ENCODE peak calls at places on chromosome X, in ten cellular contexts. One of them, this sample, is unnamed.

GRCh38 chrX:103171353-103171752 is 43.6 kb upstream of the BEX4 start:
- DNase-seq in T-cell: no peak
- DNase-seq in stimulated activated naive CD8-positive, alpha-beta T cell treated with anti-CD3 and anti-CD28 coated beads, Interleukin-15, Interleukin-2, amounts not matched to agents 100 U/mL and 50 U/mL, for 24 hours: no peak
- DNase-seq in left cardiac atrium: no peak
- DNase-seq in SK-MEL-5: no peak
- DNase-seq in NCI-H2171: no peak
- DNase-seq in stimulated activated naive B cell treated with anti-CD40 and anti-IgM and Interleukin-4, amounts not matched to agents 10 μg/mL and 1 μg/mL and 100 μg/mL, for 72 hours: no peak
- DNase-seq in activated T-cell treated with anti-CD3 and anti-CD28 coated beads, Interleukin-2, amount 50 U/mL, for 48 hours: no peak
- DNase-seq in T47D: no peak
- DNase-seq in NCI-H82: no peak
- DNase-seq in this sample: no peak

GRCh38 chrX:13254076-13254785 is 65.6 kb downstream of the ATXN3L start:
- DNase-seq in T-cell: no peak
- DNase-seq in stimulated activated naive CD8-positive, alpha-beta T cell treated with anti-CD3 and anti-CD28 coated beads, Interleukin-15, Interleukin-2, amounts not matched to agents 100 U/mL and 50 U/mL, for 24 hours: no peak
- DNase-seq in left cardiac atrium: no peak
- DNase-seq in SK-MEL-5: peak
- DNase-seq in NCI-H2171: no peak
- DNase-seq in stimulated activated naive B cell treated with anti-CD40 and anti-IgM and Interleukin-4, amounts not matched to agents 10 μg/mL and 1 μg/mL and 100 μg/mL, for 72 hours: no peak
- DNase-seq in activated T-cell treated with anti-CD3 and anti-CD28 coated beads, Interleukin-2, amount 50 U/mL, for 48 hours: no peak
- DNase-seq in T47D: no peak
- DNase-seq in NCI-H82: peak
- DNase-seq in this sample: no peak

GRCh38 chrX:118976599-118977340 is 2.4 kb downstream of the LONRF3 start:
- DNase-seq in T-cell: no peak
- DNase-seq in stimulated activated naive CD8-positive, alpha-beta T cell treated with anti-CD3 and anti-CD28 coated beads, Interleukin-15, Interleukin-2, amounts not matched to agents 100 U/mL and 50 U/mL, for 24 hours: peak
- DNase-seq in left cardiac atrium: peak
- DNase-seq in SK-MEL-5: no peak
- DNase-seq in NCI-H2171: no peak
- DNase-seq in stimulated activated naive B cell treated with anti-CD40 and anti-IgM and Interleukin-4, amounts not matched to agents 10 μg/mL and 1 μg/mL and 100 μg/mL, for 72 hours: peak
- DNase-seq in activated T-cell treated with anti-CD3 and anti-CD28 coated beads, Interleukin-2, amount 50 U/mL, for 48 hours: peak
- DNase-seq in T47D: no peak
- DNase-seq in NCI-H82: peak
- DNase-seq in this sample: peak

GRCh38 chrX:37332987-37333658 is 16.0 kb upstream of the PRRG1 start:
- DNase-seq in T-cell: no peak
- DNase-seq in stimulated activated naive CD8-positive, alpha-beta T cell treated with anti-CD3 and anti-CD28 coated beads, Interleukin-15, Interleukin-2, amounts not matched to agents 100 U/mL and 50 U/mL, for 24 hours: no peak
- DNase-seq in left cardiac atrium: no peak
- DNase-seq in SK-MEL-5: no peak
- DNase-seq in NCI-H2171: no peak
- DNase-seq in stimulated activated naive B cell treated with anti-CD40 and anti-IgM and Interleukin-4, amounts not matched to agents 10 μg/mL and 1 μg/mL and 100 μg/mL, for 72 hours: no peak
- DNase-seq in activated T-cell treated with anti-CD3 and anti-CD28 coated beads, Interleukin-2, amount 50 U/mL, for 48 hours: no peak
- DNase-seq in T47D: no peak
- DNase-seq in NCI-H82: no peak
- DNase-seq in this sample: no peak

GRCh38 chrX:118795528-118795927 is 28.1 kb upstream of the ZCCHC12 start:
- DNase-seq in T-cell: no peak
- DNase-seq in stimulated activated naive CD8-positive, alpha-beta T cell treated with anti-CD3 and anti-CD28 coated beads, Interleukin-15, Interleukin-2, amounts not matched to agents 100 U/mL and 50 U/mL, for 24 hours: no peak
- DNase-seq in left cardiac atrium: no peak
- DNase-seq in SK-MEL-5: no peak
- DNase-seq in NCI-H2171: no peak
- DNase-seq in stimulated activated naive B cell treated with anti-CD40 and anti-IgM and Interleukin-4, amounts not matched to agents 10 μg/mL and 1 μg/mL and 100 μg/mL, for 72 hours: no peak
- DNase-seq in activated T-cell treated with anti-CD3 and anti-CD28 coated beads, Interleukin-2, amount 50 U/mL, for 48 hours: no peak
- DNase-seq in T47D: no peak
- DNase-seq in NCI-H82: no peak
- DNase-seq in this sample: no peak

GRCh38 chrX:150546711-150547153 is 21.7 kb upstream of the MTM1 start:
- DNase-seq in T-cell: peak
- DNase-seq in stimulated activated naive CD8-positive, alpha-beta T cell treated with anti-CD3 and anti-CD28 coated beads, Interleukin-15, Interleukin-2, amounts not matched to agents 100 U/mL and 50 U/mL, for 24 hours: peak
- DNase-seq in left cardiac atrium: peak
- DNase-seq in SK-MEL-5: no peak
- DNase-seq in NCI-H2171: no peak
- DNase-seq in stimulated activated naive B cell treated with anti-CD40 and anti-IgM and Interleukin-4, amounts not matched to agents 10 μg/mL and 1 μg/mL and 100 μg/mL, for 72 hours: no peak
- DNase-seq in activated T-cell treated with anti-CD3 and anti-CD28 coated beads, Interleukin-2, amount 50 U/mL, for 48 hours: no peak
- DNase-seq in T47D: no peak
- DNase-seq in NCI-H82: no peak
- DNase-seq in this sample: no peak

GRCh38 chrX:51641421-51642021 is 22.8 kb upstream of the CENPVL3 start:
- DNase-seq in T-cell: no peak
- DNase-seq in stimulated activated naive CD8-positive, alpha-beta T cell treated with anti-CD3 and anti-CD28 coated beads, Interleukin-15, Interleukin-2, amounts not matched to agents 100 U/mL and 50 U/mL, for 24 hours: no peak
- DNase-seq in left cardiac atrium: no peak
- DNase-seq in SK-MEL-5: peak
- DNase-seq in NCI-H2171: no peak
- DNase-seq in stimulated activated naive B cell treated with anti-CD40 and anti-IgM and Interleukin-4, amounts not matched to agents 10 μg/mL and 1 μg/mL and 100 μg/mL, for 72 hours: no peak
- DNase-seq in activated T-cell treated with anti-CD3 and anti-CD28 coated beads, Interleukin-2, amount 50 U/mL, for 48 hours: no peak
- DNase-seq in T47D: no peak
- DNase-seq in NCI-H82: peak
- DNase-seq in this sample: no peak

GRCh38 chrX:129908636-129909035 is 2.7 kb downstream of the UTP14A start:
- DNase-seq in T-cell: no peak
- DNase-seq in stimulated activated naive CD8-positive, alpha-beta T cell treated with anti-CD3 and anti-CD28 coated beads, Interleukin-15, Interleukin-2, amounts not matched to agents 100 U/mL and 50 U/mL, for 24 hours: no peak
- DNase-seq in left cardiac atrium: no peak
- DNase-seq in SK-MEL-5: no peak
- DNase-seq in NCI-H2171: no peak
- DNase-seq in stimulated activated naive B cell treated with anti-CD40 and anti-IgM and Interleukin-4, amounts not matched to agents 10 μg/mL and 1 μg/mL and 100 μg/mL, for 72 hours: no peak
- DNase-seq in activated T-cell treated with anti-CD3 and anti-CD28 coated beads, Interleukin-2, amount 50 U/mL, for 48 hours: no peak
- DNase-seq in T47D: no peak
- DNase-seq in NCI-H82: no peak
- DNase-seq in this sample: no peak

GRCh38 chrX:530726-531610 is 99.6 kb upstream of the SHOX start:
- DNase-seq in T-cell: no peak
- DNase-seq in stimulated activated naive CD8-positive, alpha-beta T cell treated with anti-CD3 and anti-CD28 coated beads, Interleukin-15, Interleukin-2, amounts not matched to agents 100 U/mL and 50 U/mL, for 24 hours: no peak
- DNase-seq in left cardiac atrium: no peak
- DNase-seq in SK-MEL-5: no peak
- DNase-seq in NCI-H2171: no peak
- DNase-seq in stimulated activated naive B cell treated with anti-CD40 and anti-IgM and Interleukin-4, amounts not matched to agents 10 μg/mL and 1 μg/mL and 100 μg/mL, for 72 hours: no peak
- DNase-seq in activated T-cell treated with anti-CD3 and anti-CD28 coated beads, Interleukin-2, amount 50 U/mL, for 48 hours: no peak
- DNase-seq in T47D: no peak
- DNase-seq in NCI-H82: no peak
- DNase-seq in this sample: no peak

GRCh38 chrX:50978920-50979660 is 68.6 kb downstream of the BMP15 start:
- DNase-seq in T-cell: no peak
- DNase-seq in stimulated activated naive CD8-positive, alpha-beta T cell treated with anti-CD3 and anti-CD28 coated beads, Interleukin-15, Interleukin-2, amounts not matched to agents 100 U/mL and 50 U/mL, for 24 hours: no peak
- DNase-seq in left cardiac atrium: no peak
- DNase-seq in SK-MEL-5: peak
- DNase-seq in NCI-H2171: no peak
- DNase-seq in stimulated activated naive B cell treated with anti-CD40 and anti-IgM and Interleukin-4, amounts not matched to agents 10 μg/mL and 1 μg/mL and 100 μg/mL, for 72 hours: no peak
- DNase-seq in activated T-cell treated with anti-CD3 and anti-CD28 coated beads, Interleukin-2, amount 50 U/mL, for 48 hours: no peak
- DNase-seq in T47D: no peak
- DNase-seq in NCI-H82: peak
- DNase-seq in this sample: no peak

GRCh38 chrX:97366246-97366645 is 482.5 kb downstream of the RPA4 start:
- DNase-seq in T-cell: no peak
- DNase-seq in stimulated activated naive CD8-positive, alpha-beta T cell treated with anti-CD3 and anti-CD28 coated beads, Interleukin-15, Interleukin-2, amounts not matched to agents 100 U/mL and 50 U/mL, for 24 hours: no peak
- DNase-seq in left cardiac atrium: no peak
- DNase-seq in SK-MEL-5: no peak
- DNase-seq in NCI-H2171: no peak
- DNase-seq in stimulated activated naive B cell treated with anti-CD40 and anti-IgM and Interleukin-4, amounts not matched to agents 10 μg/mL and 1 μg/mL and 100 μg/mL, for 72 hours: no peak
- DNase-seq in activated T-cell treated with anti-CD3 and anti-CD28 coated beads, Interleukin-2, amount 50 U/mL, for 48 hours: no peak
- DNase-seq in T47D: no peak
- DNase-seq in NCI-H82: no peak
- DNase-seq in this sample: no peak

GRCh38 chrX:18574591-18574990 is 97.3 kb downstream of the RS1 start:
- DNase-seq in T-cell: no peak
- DNase-seq in stimulated activated naive CD8-positive, alpha-beta T cell treated with anti-CD3 and anti-CD28 coated beads, Interleukin-15, Interleukin-2, amounts not matched to agents 100 U/mL and 50 U/mL, for 24 hours: no peak
- DNase-seq in left cardiac atrium: peak
- DNase-seq in SK-MEL-5: no peak
- DNase-seq in NCI-H2171: no peak
- DNase-seq in stimulated activated naive B cell treated with anti-CD40 and anti-IgM and Interleukin-4, amounts not matched to agents 10 μg/mL and 1 μg/mL and 100 μg/mL, for 72 hours: no peak
- DNase-seq in activated T-cell treated with anti-CD3 and anti-CD28 coated beads, Interleukin-2, amount 50 U/mL, for 48 hours: no peak
- DNase-seq in T47D: no peak
- DNase-seq in NCI-H82: peak
- DNase-seq in this sample: no peak

GRCh38 chrX:151830911-151831310 is 81.8 kb upstream of the MAGEA4 start:
- DNase-seq in T-cell: no peak
- DNase-seq in stimulated activated naive CD8-positive, alpha-beta T cell treated with anti-CD3 and anti-CD28 coated beads, Interleukin-15, Interleukin-2, amounts not matched to agents 100 U/mL and 50 U/mL, for 24 hours: no peak
- DNase-seq in left cardiac atrium: no peak
- DNase-seq in SK-MEL-5: no peak
- DNase-seq in NCI-H2171: no peak
- DNase-seq in stimulated activated naive B cell treated with anti-CD40 and anti-IgM and Interleukin-4, amounts not matched to agents 10 μg/mL and 1 μg/mL and 100 μg/mL, for 72 hours: no peak
- DNase-seq in activated T-cell treated with anti-CD3 and anti-CD28 coated beads, Interleukin-2, amount 50 U/mL, for 48 hours: no peak
- DNase-seq in T47D: no peak
- DNase-seq in NCI-H82: no peak
- DNase-seq in this sample: no peak

GRCh38 chrX:123230798-123231197 is 46.7 kb downstream of the GRIA3 start:
- DNase-seq in T-cell: no peak
- DNase-seq in stimulated activated naive CD8-positive, alpha-beta T cell treated with anti-CD3 and anti-CD28 coated beads, Interleukin-15, Interleukin-2, amounts not matched to agents 100 U/mL and 50 U/mL, for 24 hours: no peak
- DNase-seq in left cardiac atrium: no peak
- DNase-seq in SK-MEL-5: no peak
- DNase-seq in NCI-H2171: no peak
- DNase-seq in stimulated activated naive B cell treated with anti-CD40 and anti-IgM and Interleukin-4, amounts not matched to agents 10 μg/mL and 1 μg/mL and 100 μg/mL, for 72 hours: no peak
- DNase-seq in activated T-cell treated with anti-CD3 and anti-CD28 coated beads, Interleukin-2, amount 50 U/mL, for 48 hours: no peak
- DNase-seq in T47D: no peak
- DNase-seq in NCI-H82: no peak
- DNase-seq in this sample: no peak

GRCh38 chrX:10932842-10933440 is 178.2 kb upstream of the HCCS start:
- DNase-seq in T-cell: no peak
- DNase-seq in stimulated activated naive CD8-positive, alpha-beta T cell treated with anti-CD3 and anti-CD28 coated beads, Interleukin-15, Interleukin-2, amounts not matched to agents 100 U/mL and 50 U/mL, for 24 hours: no peak
- DNase-seq in left cardiac atrium: no peak
- DNase-seq in SK-MEL-5: no peak
- DNase-seq in NCI-H2171: no peak
- DNase-seq in stimulated activated naive B cell treated with anti-CD40 and anti-IgM and Interleukin-4, amounts not matched to agents 10 μg/mL and 1 μg/mL and 100 μg/mL, for 72 hours: no peak
- DNase-seq in activated T-cell treated with anti-CD3 and anti-CD28 coated beads, Interleukin-2, amount 50 U/mL, for 48 hours: no peak
- DNase-seq in T47D: no peak
- DNase-seq in NCI-H82: no peak
- DNase-seq in this sample: no peak

GRCh38 chrX:81390244-81390643 is 188.3 kb downstream of the SH3BGRL start:
- DNase-seq in T-cell: no peak
- DNase-seq in stimulated activated naive CD8-positive, alpha-beta T cell treated with anti-CD3 and anti-CD28 coated beads, Interleukin-15, Interleukin-2, amounts not matched to agents 100 U/mL and 50 U/mL, for 24 hours: no peak
- DNase-seq in left cardiac atrium: no peak
- DNase-seq in SK-MEL-5: no peak
- DNase-seq in NCI-H2171: no peak
- DNase-seq in stimulated activated naive B cell treated with anti-CD40 and anti-IgM and Interleukin-4, amounts not matched to agents 10 μg/mL and 1 μg/mL and 100 μg/mL, for 72 hours: no peak
- DNase-seq in activated T-cell treated with anti-CD3 and anti-CD28 coated beads, Interleukin-2, amount 50 U/mL, for 48 hours: no peak
- DNase-seq in T47D: no peak
- DNase-seq in NCI-H82: no peak
- DNase-seq in this sample: no peak

GRCh38 chrX:155053656-155054055 is 17.3 kb downstream of the CMC4 start:
- DNase-seq in T-cell: no peak
- DNase-seq in stimulated activated naive CD8-positive, alpha-beta T cell treated with anti-CD3 and anti-CD28 coated beads, Interleukin-15, Interleukin-2, amounts not matched to agents 100 U/mL and 50 U/mL, for 24 hours: no peak
- DNase-seq in left cardiac atrium: no peak
- DNase-seq in SK-MEL-5: no peak
- DNase-seq in NCI-H2171: no peak
- DNase-seq in stimulated activated naive B cell treated with anti-CD40 and anti-IgM and Interleukin-4, amounts not matched to agents 10 μg/mL and 1 μg/mL and 100 μg/mL, for 72 hours: no peak
- DNase-seq in activated T-cell treated with anti-CD3 and anti-CD28 coated beads, Interleukin-2, amount 50 U/mL, for 48 hours: no peak
- DNase-seq in T47D: no peak
- DNase-seq in NCI-H82: no peak
- DNase-seq in this sample: no peak

GRCh38 chrX:70437921-70438665 is 6.5 kb upstream of the DLG3 start:
- DNase-seq in T-cell: no peak
- DNase-seq in stimulated activated naive CD8-positive, alpha-beta T cell treated with anti-CD3 and anti-CD28 coated beads, Interleukin-15, Interleukin-2, amounts not matched to agents 100 U/mL and 50 U/mL, for 24 hours: no peak
- DNase-seq in left cardiac atrium: no peak
- DNase-seq in SK-MEL-5: no peak
- DNase-seq in NCI-H2171: no peak
- DNase-seq in stimulated activated naive B cell treated with anti-CD40 and anti-IgM and Interleukin-4, amounts not matched to agents 10 μg/mL and 1 μg/mL and 100 μg/mL, for 72 hours: no peak
- DNase-seq in activated T-cell treated with anti-CD3 and anti-CD28 coated beads, Interleukin-2, amount 50 U/mL, for 48 hours: no peak
- DNase-seq in T47D: no peak
- DNase-seq in NCI-H82: no peak
- DNase-seq in this sample: no peak

GRCh38 chrX:21756785-21757529 is 959 bp downstream of the SMPX start:
- DNase-seq in T-cell: no peak
- DNase-seq in stimulated activated naive CD8-positive, alpha-beta T cell treated with anti-CD3 and anti-CD28 coated beads, Interleukin-15, Interleukin-2, amounts not matched to agents 100 U/mL and 50 U/mL, for 24 hours: no peak
- DNase-seq in left cardiac atrium: no peak
- DNase-seq in SK-MEL-5: no peak
- DNase-seq in NCI-H2171: no peak
- DNase-seq in stimulated activated naive B cell treated with anti-CD40 and anti-IgM and Interleukin-4, amounts not matched to agents 10 μg/mL and 1 μg/mL and 100 μg/mL, for 72 hours: no peak
- DNase-seq in activated T-cell treated with anti-CD3 and anti-CD28 coated beads, Interleukin-2, amount 50 U/mL, for 48 hours: no peak
- DNase-seq in T47D: no peak
- DNase-seq in NCI-H82: no peak
- DNase-seq in this sample: no peak

GRCh38 chrX:23373129-23373804 is 38.6 kb downstream of the PTCHD1 start:
- DNase-seq in T-cell: no peak
- DNase-seq in stimulated activated naive CD8-positive, alpha-beta T cell treated with anti-CD3 and anti-CD28 coated beads, Interleukin-15, Interleukin-2, amounts not matched to agents 100 U/mL and 50 U/mL, for 24 hours: no peak
- DNase-seq in left cardiac atrium: no peak
- DNase-seq in SK-MEL-5: no peak
- DNase-seq in NCI-H2171: no peak
- DNase-seq in stimulated activated naive B cell treated with anti-CD40 and anti-IgM and Interleukin-4, amounts not matched to agents 10 μg/mL and 1 μg/mL and 100 μg/mL, for 72 hours: no peak
- DNase-seq in activated T-cell treated with anti-CD3 and anti-CD28 coated beads, Interleukin-2, amount 50 U/mL, for 48 hours: no peak
- DNase-seq in T47D: no peak
- DNase-seq in NCI-H82: no peak
- DNase-seq in this sample: no peak

GRCh38 chrX:123320622-123321021 is 136.5 kb downstream of the GRIA3 start:
- DNase-seq in T-cell: no peak
- DNase-seq in stimulated activated naive CD8-positive, alpha-beta T cell treated with anti-CD3 and anti-CD28 coated beads, Interleukin-15, Interleukin-2, amounts not matched to agents 100 U/mL and 50 U/mL, for 24 hours: no peak
- DNase-seq in left cardiac atrium: no peak
- DNase-seq in SK-MEL-5: no peak
- DNase-seq in NCI-H2171: no peak
- DNase-seq in stimulated activated naive B cell treated with anti-CD40 and anti-IgM and Interleukin-4, amounts not matched to agents 10 μg/mL and 1 μg/mL and 100 μg/mL, for 72 hours: no peak
- DNase-seq in activated T-cell treated with anti-CD3 and anti-CD28 coated beads, Interleukin-2, amount 50 U/mL, for 48 hours: no peak
- DNase-seq in T47D: no peak
- DNase-seq in NCI-H82: no peak
- DNase-seq in this sample: no peak

GRCh38 chrX:23844502-23845138 is 61.6 kb downstream of the SAT1 start:
- DNase-seq in T-cell: no peak
- DNase-seq in stimulated activated naive CD8-positive, alpha-beta T cell treated with anti-CD3 and anti-CD28 coated beads, Interleukin-15, Interleukin-2, amounts not matched to agents 100 U/mL and 50 U/mL, for 24 hours: no peak
- DNase-seq in left cardiac atrium: no peak
- DNase-seq in SK-MEL-5: peak
- DNase-seq in NCI-H2171: no peak
- DNase-seq in stimulated activated naive B cell treated with anti-CD40 and anti-IgM and Interleukin-4, amounts not matched to agents 10 μg/mL and 1 μg/mL and 100 μg/mL, for 72 hours: no peak
- DNase-seq in activated T-cell treated with anti-CD3 and anti-CD28 coated beads, Interleukin-2, amount 50 U/mL, for 48 hours: no peak
- DNase-seq in T47D: no peak
- DNase-seq in NCI-H82: no peak
- DNase-seq in this sample: no peak

GRCh38 chrX:139974496-139974895 is 9.2 kb upstream of the CXorf66 start:
- DNase-seq in T-cell: no peak
- DNase-seq in stimulated activated naive CD8-positive, alpha-beta T cell treated with anti-CD3 and anti-CD28 coated beads, Interleukin-15, Interleukin-2, amounts not matched to agents 100 U/mL and 50 U/mL, for 24 hours: no peak
- DNase-seq in left cardiac atrium: no peak
- DNase-seq in SK-MEL-5: no peak
- DNase-seq in NCI-H2171: no peak
- DNase-seq in stimulated activated naive B cell treated with anti-CD40 and anti-IgM and Interleukin-4, amounts not matched to agents 10 μg/mL and 1 μg/mL and 100 μg/mL, for 72 hours: no peak
- DNase-seq in activated T-cell treated with anti-CD3 and anti-CD28 coated beads, Interleukin-2, amount 50 U/mL, for 48 hours: no peak
- DNase-seq in T47D: no peak
- DNase-seq in NCI-H82: no peak
- DNase-seq in this sample: no peak

GRCh38 chrX:120474085-120474484 is 5.0 kb upstream of the LAMP2 start:
- DNase-seq in T-cell: no peak
- DNase-seq in stimulated activated naive CD8-positive, alpha-beta T cell treated with anti-CD3 and anti-CD28 coated beads, Interleukin-15, Interleukin-2, amounts not matched to agents 100 U/mL and 50 U/mL, for 24 hours: no peak
- DNase-seq in left cardiac atrium: no peak
- DNase-seq in SK-MEL-5: no peak
- DNase-seq in NCI-H2171: no peak
- DNase-seq in stimulated activated naive B cell treated with anti-CD40 and anti-IgM and Interleukin-4, amounts not matched to agents 10 μg/mL and 1 μg/mL and 100 μg/mL, for 72 hours: no peak
- DNase-seq in activated T-cell treated with anti-CD3 and anti-CD28 coated beads, Interleukin-2, amount 50 U/mL, for 48 hours: no peak
- DNase-seq in T47D: no peak
- DNase-seq in NCI-H82: no peak
- DNase-seq in this sample: no peak

GRCh38 chrX:83260288-83260687 is 247.8 kb upstream of the POU3F4 start:
- DNase-seq in T-cell: no peak
- DNase-seq in stimulated activated naive CD8-positive, alpha-beta T cell treated with anti-CD3 and anti-CD28 coated beads, Interleukin-15, Interleukin-2, amounts not matched to agents 100 U/mL and 50 U/mL, for 24 hours: no peak
- DNase-seq in left cardiac atrium: no peak
- DNase-seq in SK-MEL-5: no peak
- DNase-seq in NCI-H2171: no peak
- DNase-seq in stimulated activated naive B cell treated with anti-CD40 and anti-IgM and Interleukin-4, amounts not matched to agents 10 μg/mL and 1 μg/mL and 100 μg/mL, for 72 hours: no peak
- DNase-seq in activated T-cell treated with anti-CD3 and anti-CD28 coated beads, Interleukin-2, amount 50 U/mL, for 48 hours: no peak
- DNase-seq in T47D: no peak
- DNase-seq in NCI-H82: no peak
- DNase-seq in this sample: no peak

GRCh38 chrX:108484251-108484650 is 44.6 kb downstream of the COL4A5 start:
- DNase-seq in T-cell: no peak
- DNase-seq in stimulated activated naive CD8-positive, alpha-beta T cell treated with anti-CD3 and anti-CD28 coated beads, Interleukin-15, Interleukin-2, amounts not matched to agents 100 U/mL and 50 U/mL, for 24 hours: no peak
- DNase-seq in left cardiac atrium: no peak
- DNase-seq in SK-MEL-5: no peak
- DNase-seq in NCI-H2171: no peak
- DNase-seq in stimulated activated naive B cell treated with anti-CD40 and anti-IgM and Interleukin-4, amounts not matched to agents 10 μg/mL and 1 μg/mL and 100 μg/mL, for 72 hours: no peak
- DNase-seq in activated T-cell treated with anti-CD3 and anti-CD28 coated beads, Interleukin-2, amount 50 U/mL, for 48 hours: no peak
- DNase-seq in T47D: no peak
- DNase-seq in NCI-H82: no peak
- DNase-seq in this sample: no peak

GRCh38 chrX:25020391-25021131 is 4.8 kb upstream of the ARX start:
- DNase-seq in T-cell: no peak
- DNase-seq in stimulated activated naive CD8-positive, alpha-beta T cell treated with anti-CD3 and anti-CD28 coated beads, Interleukin-15, Interleukin-2, amounts not matched to agents 100 U/mL and 50 U/mL, for 24 hours: peak
- DNase-seq in left cardiac atrium: no peak
- DNase-seq in SK-MEL-5: peak
- DNase-seq in NCI-H2171: no peak
- DNase-seq in stimulated activated naive B cell treated with anti-CD40 and anti-IgM and Interleukin-4, amounts not matched to agents 10 μg/mL and 1 μg/mL and 100 μg/mL, for 72 hours: no peak
- DNase-seq in activated T-cell treated with anti-CD3 and anti-CD28 coated beads, Interleukin-2, amount 50 U/mL, for 48 hours: peak
- DNase-seq in T47D: peak
- DNase-seq in NCI-H82: peak
- DNase-seq in this sample: no peak

GRCh38 chrX:77143907-77144306 is 303.3 kb upstream of the FGF16 start:
- DNase-seq in T-cell: no peak
- DNase-seq in stimulated activated naive CD8-positive, alpha-beta T cell treated with anti-CD3 and anti-CD28 coated beads, Interleukin-15, Interleukin-2, amounts not matched to agents 100 U/mL and 50 U/mL, for 24 hours: no peak
- DNase-seq in left cardiac atrium: no peak
- DNase-seq in SK-MEL-5: no peak
- DNase-seq in NCI-H2171: no peak
- DNase-seq in stimulated activated naive B cell treated with anti-CD40 and anti-IgM and Interleukin-4, amounts not matched to agents 10 μg/mL and 1 μg/mL and 100 μg/mL, for 72 hours: no peak
- DNase-seq in activated T-cell treated with anti-CD3 and anti-CD28 coated beads, Interleukin-2, amount 50 U/mL, for 48 hours: no peak
- DNase-seq in T47D: no peak
- DNase-seq in NCI-H82: no peak
- DNase-seq in this sample: no peak